ENCODE peak calls at places on chromosome 17, in four cellular contexts. U is stomach, C is transverse colon, D is heart right ventricle. A is an unnamed sample.

GRCh38 chr17:75078097-75079022 is 9.4 kb upstream of the SLC16A5 start:
- DNase-seq in U (no peak), D (no peak), C (peak; percentile 49), A (no peak)

GRCh38 chr17:80421381-80422090 is 6.6 kb downstream of the ENDOV start:
- DNase-seq in U (no peak), D (no peak), C (no peak), A (no peak)

GRCh38 chr17:181213-182163 is at the start of gene DOC2B:
- DNase-seq in U (peak; percentile 69), D (peak; percentile 63), C (peak; percentile 39), A (no peak)

GRCh38 chr17:30378191-30378796 is 433 bp upstream of the CPD start:
- DNase-seq in D (peak; percentile 39), U (peak; percentile 40), C (peak; percentile 38), A (peak; percentile 54)

GRCh38 chr17:37725021-37725585 is 19.8 kb downstream of the HNF1B start:
- DNase-seq in U (no peak), C (no peak), D (no peak), A (no peak)

GRCh38 chr17:76384987-76385891 is 830 bp downstream of the SPHK1 start:
- DNase-seq in U (peak; percentile 31), D (no peak), C (peak; percentile 49), A (peak; percentile 34)

GRCh38 chr17:28226563-28226962 is 92.4 kb upstream of the TMEM97 start:
- DNase-seq in C (no peak), U (no peak), D (no peak), A (no peak)

GRCh38 chr17:29018788-29019474 is 13.1 kb upstream of the SEZ6 start:
- DNase-seq in D (no peak), C (no peak), U (no peak), A (no peak)

GRCh38 chr17:78917451-78918307 is 7.5 kb downstream of the TIMP2 start:
- DNase-seq in C (no peak), U (no peak), D (no peak), A (no peak)

GRCh38 chr17:44360144-44360533 is 3.5 kb downstream of the FAM171A2 start:
- DNase-seq in U (no peak), D (no peak), C (no peak), A (no peak)

GRCh38 chr17:81479175-81479574 is 33.4 kb downstream of the ACTG1 start:
- DNase-seq in C (no peak), U (no peak), D (no peak), A (no peak)

GRCh38 chr17:72978593-72979218 is 113.8 kb downstream of the SLC39A11 start:
- DNase-seq in U (no peak), C (no peak), D (no peak), A (no peak)

GRCh38 chr17:74860229-74860998 is 729 bp upstream of the GRIN2C start:
- DNase-seq in D (no peak), U (no peak), C (no peak), A (no peak)

GRCh38 chr17:444879-445454 is 92.4 kb upstream of the RPH3AL start:
- DNase-seq in C (no peak), D (no peak), U (no peak), A (no peak)

GRCh38 chr17:71922439-71922838 is 198.4 kb upstream of the SOX9 start:
- DNase-seq in U (no peak), D (no peak), C (no peak), A (no peak)

GRCh38 chr17:80263253-80264047 is 2.8 kb downstream of the RNF213 start:
- DNase-seq in D (peak; percentile 63), C (peak; percentile 94), U (peak; percentile 93), A (no peak)

GRCh38 chr17:57861000-57861736 is 11.3 kb upstream of the MRPS23 start:
- DNase-seq in U (peak; percentile 84), D (peak; percentile 56), C (peak; percentile 76), A (no peak)

GRCh38 chr17:27741361-27741861 is 58.9 kb downstream of the NOS2 start:
- DNase-seq in U (no peak), C (no peak), D (no peak), A (no peak)

GRCh38 chr17:5832886-5833285 is 237.3 kb upstream of the WSCD1 start:
- DNase-seq in D (no peak), U (no peak), C (no peak), A (no peak)

GRCh38 chr17:21772321-21772720 is 80.0 kb downstream of the KCNJ18 start:
- DNase-seq in D (no peak), U (no peak), C (no peak), A (no peak)

GRCh38 chr17:57954421-57955182 is 610 bp downstream of the CUEDC1 start:
- DNase-seq in C (peak; percentile 66), D (peak; percentile 88), U (peak; percentile 50), A (no peak)

GRCh38 chr17:71024172-71024571 is 854.8 kb downstream of the KCNJ2 start:
- DNase-seq in D (no peak), C (no peak), U (no peak), A (no peak)

GRCh38 chr17:48575673-48576478 is 2.3 kb downstream of the HOXB4 start:
- DNase-seq in D (no peak), U (no peak), C (no peak), A (no peak)

GRCh38 chr17:28747046-28747691 is 3.4 kb downstream of the TRAF4 start:
- DNase-seq in C (peak; percentile 78), D (no peak), U (peak; percentile 91), A (peak; percentile 11)

GRCh38 chr17:27345141-27345904 is 51.4 kb downstream of the WSB1 start:
- DNase-seq in U (no peak), C (no peak), D (no peak), A (peak; percentile 50)

GRCh38 chr17:65662166-65662565 is 100.7 kb upstream of the AXIN2 start:
- DNase-seq in C (no peak), U (no peak), D (no peak), A (no peak)

GRCh38 chr17:76547183-76547641 is 7.4 kb downstream of the PRCD start:
- DNase-seq in U (peak; percentile 51), C (peak; percentile 67), D (no peak), A (peak; percentile 49)

GRCh38 chr17:9465216-9465921 is 110.3 kb downstream of the STX8 start:
- DNase-seq in C (no peak), U (no peak), D (no peak), A (no peak)

GRCh38 chr17:62058611-62059010 is 6.5 kb downstream of the MED13 start:
- DNase-seq in D (no peak), U (no peak), C (no peak), A (no peak)

GRCh38 chr17:62059394-62059793 is 5.7 kb downstream of the MED13 start:
- DNase-seq in U (no peak), D (no peak), C (no peak), A (no peak)

GRCh38 chr17:62052765-62053338 is 12.2 kb downstream of the MED13 start:
- DNase-seq in U (no peak), C (no peak), D (no peak), A (no peak)

GRCh38 chr17:62062313-62062712 is 2.8 kb downstream of the MED13 start:
- DNase-seq in U (no peak), D (no peak), C (no peak), A (no peak)

GRCh38 chr17:62057696-62058095 is 7.4 kb downstream of the MED13 start:
- DNase-seq in D (no peak), U (no peak), C (no peak), A (no peak)
- H3K27ac ChIP-seq in D (no peak overlapping the region), U (no peak overlapping the region), C (no peak overlapping the region), A (no peak overlapping the region)

DNA sequence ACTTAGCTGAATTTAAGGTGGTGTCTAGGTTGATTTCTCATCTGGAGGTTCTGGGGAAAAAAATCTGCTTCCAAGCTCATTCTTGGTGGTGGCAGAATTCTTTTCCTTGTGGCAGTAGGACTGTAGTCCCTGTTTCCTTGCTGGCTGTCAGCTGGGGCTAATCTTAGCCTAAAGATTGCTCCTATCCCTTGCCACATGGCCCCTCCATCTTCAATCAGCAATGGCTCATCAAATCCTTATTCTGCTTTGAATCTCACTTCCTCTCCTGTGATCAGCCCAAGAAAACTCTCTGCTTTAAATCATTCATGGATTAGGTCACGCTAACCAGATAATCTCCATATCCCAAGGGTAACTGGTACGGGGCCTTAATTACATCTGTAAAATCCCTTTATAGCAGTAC is 6.6 kb downstream of the FAM20A start:
- DNase-seq in U (no peak), C (no peak), D (no peak), A (no peak)
- H3K27ac ChIP-seq in U (no peak overlapping the region), C (no peak overlapping the region), D (no peak overlapping the region), A (no peak overlapping the region)

GRCh38 chr17:40329981-40330794 is 21.2 kb downstream of the RARA start:
- DNase-seq in U (peak; percentile 76), C (peak; percentile 60), D (peak; percentile 80), A (no peak)
- H3K27ac ChIP-seq in U (peak overlapping the region; percentile 96), C (peak overlapping the region; percentile 75), D (peak overlapping the region; percentile 76), A (no peak overlapping the region)

GRCh38 chr17:82867763-82868325 is 28.0 kb upstream of the ZNF750 start:
- DNase-seq in D (no peak), U (no peak), C (no peak), A (no peak)
- H3K27ac ChIP-seq in D (no peak overlapping the region), U (no peak overlapping the region), C (no peak overlapping the region), A (no peak overlapping the region)

A was measured in caudate nucleus.